ENCODE peak calls at places on chromosomes 1 and 21, in four cellular contexts. S, K, E and H are unnamed samples.
A peak's percentile ranks its signal among the peaks of the same experiment; 100 is the strongest.

GRCh38 chr1:224052767-224053166 is 61.1 kb upstream of the FBXO28 start:
- DNase-seq in K (peak; percentile 22), S (no peak), E (no peak), H (peak; percentile 15)

GRCh38 chr1:17704176-17704575 is 51.0 kb upstream of the ACTL8 start:
- DNase-seq in S (no peak), K (no peak), E (no peak), H (no peak)

GRCh38 chr1:206907304-206907991 is 10.2 kb downstream of the IL24 start:
- DNase-seq in S (peak; percentile 71), E (no peak), K (no peak), H (no peak)

GRCh38 chr21:45542242-45542666 is at the start of gene SLC19A1:
- DNase-seq in S (peak; percentile 79), E (peak; percentile 76), K (peak; percentile 45), H (peak; percentile 43)

GRCh38 chr1:112687785-112688496 is 13.5 kb downstream of the MOV10 start:
- DNase-seq in E (no peak), K (no peak), S (no peak), H (no peak)

GRCh38 chr1:8474369-8474768 is 156.5 kb downstream of the SLC45A1 start:
- DNase-seq in K (no peak), E (no peak), S (no peak), H (no peak)

GRCh38 chr21:37658994-37659458 is 257.2 kb downstream of the KCNJ6 start:
- DNase-seq in S (no peak), K (peak; percentile 68), E (no peak), H (peak; percentile 95)

GRCh38 chr1:31218705-31219104 is 21.0 kb downstream of the NKAIN1 start:
- DNase-seq in E (no peak), S (no peak), K (no peak), H (no peak)

GRCh38 chr1:34754878-34755637 is at the start of gene GJB5:
- DNase-seq in K (no peak), E (no peak), S (no peak), H (no peak)
- H3K4me3 ChIP-seq in K (no peak within 1 kb of the TSS), E (no peak within 1 kb of the TSS), S (no peak within 1 kb of the TSS), H (no peak within 1 kb of the TSS)

DNA sequence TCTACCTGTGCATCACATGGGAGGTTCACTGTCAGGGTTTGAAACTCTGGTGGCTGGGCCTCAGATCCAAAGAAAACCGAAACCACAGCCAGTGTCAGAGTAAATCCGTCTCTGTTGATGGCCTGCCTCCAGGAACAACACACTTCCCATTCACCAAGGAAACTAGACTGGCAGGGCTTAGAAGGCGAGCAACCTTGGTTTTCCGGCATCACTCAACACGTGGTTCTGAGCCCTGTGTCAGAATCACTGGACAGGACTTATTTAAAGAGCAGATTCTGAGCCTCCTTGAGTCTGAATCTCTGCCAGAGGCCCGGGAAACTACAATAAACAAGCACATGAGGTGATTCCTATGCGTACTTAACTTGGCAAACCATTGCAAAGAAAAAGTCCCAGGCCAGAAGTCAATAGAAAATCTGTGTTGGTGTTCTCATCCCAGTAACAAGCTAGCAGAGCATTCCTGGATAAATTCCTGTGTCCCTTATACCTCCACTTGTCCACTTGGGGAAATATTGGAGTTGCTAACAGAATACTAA is 70.0 kb downstream of the KCTD3 start:
- DNase-seq in S (no peak), E (no peak), K (peak; percentile 33), H (peak; percentile 29)
- H3K4me3 ChIP-seq in S (no peak overlapping the region), E (no peak overlapping the region), K (no peak overlapping the region), H (no peak overlapping the region)

DNA sequence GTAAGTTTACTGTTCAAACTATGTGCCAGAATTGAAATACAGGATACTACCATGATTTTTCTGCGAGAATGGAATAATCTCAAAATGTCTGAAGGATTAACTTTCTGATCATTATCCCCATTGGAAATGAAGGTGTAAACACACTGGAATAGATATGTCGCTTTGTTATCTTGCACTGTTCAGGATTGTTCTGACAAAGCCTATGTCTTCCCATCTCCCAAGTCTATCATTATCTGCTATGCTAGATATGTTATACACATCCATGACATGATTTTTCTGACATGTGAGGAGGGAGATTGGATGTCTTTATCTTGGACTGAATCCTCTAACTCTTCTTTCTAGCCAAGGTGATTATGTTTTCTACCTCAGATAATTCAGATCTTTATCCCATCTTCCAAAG is 1239.3 kb upstream of the ADGRL4 start:
- DNase-seq in K (no peak), S (no peak), E (no peak), H (no peak)
- H3K4me3 ChIP-seq in K (no peak overlapping the region), S (no peak overlapping the region), E (no peak overlapping the region), H (no peak overlapping the region)

GRCh38 chr1:198681831-198682756 is 43.3 kb downstream of the PTPRC start:
- DNase-seq in K (peak; percentile 98), E (no peak), S (no peak), H (peak; percentile 93)
- H3K4me3 ChIP-seq in K (peak overlapping the region; percentile 3), E (no peak overlapping the region), S (no peak overlapping the region), H (peak overlapping the region; percentile 5)

DNA sequence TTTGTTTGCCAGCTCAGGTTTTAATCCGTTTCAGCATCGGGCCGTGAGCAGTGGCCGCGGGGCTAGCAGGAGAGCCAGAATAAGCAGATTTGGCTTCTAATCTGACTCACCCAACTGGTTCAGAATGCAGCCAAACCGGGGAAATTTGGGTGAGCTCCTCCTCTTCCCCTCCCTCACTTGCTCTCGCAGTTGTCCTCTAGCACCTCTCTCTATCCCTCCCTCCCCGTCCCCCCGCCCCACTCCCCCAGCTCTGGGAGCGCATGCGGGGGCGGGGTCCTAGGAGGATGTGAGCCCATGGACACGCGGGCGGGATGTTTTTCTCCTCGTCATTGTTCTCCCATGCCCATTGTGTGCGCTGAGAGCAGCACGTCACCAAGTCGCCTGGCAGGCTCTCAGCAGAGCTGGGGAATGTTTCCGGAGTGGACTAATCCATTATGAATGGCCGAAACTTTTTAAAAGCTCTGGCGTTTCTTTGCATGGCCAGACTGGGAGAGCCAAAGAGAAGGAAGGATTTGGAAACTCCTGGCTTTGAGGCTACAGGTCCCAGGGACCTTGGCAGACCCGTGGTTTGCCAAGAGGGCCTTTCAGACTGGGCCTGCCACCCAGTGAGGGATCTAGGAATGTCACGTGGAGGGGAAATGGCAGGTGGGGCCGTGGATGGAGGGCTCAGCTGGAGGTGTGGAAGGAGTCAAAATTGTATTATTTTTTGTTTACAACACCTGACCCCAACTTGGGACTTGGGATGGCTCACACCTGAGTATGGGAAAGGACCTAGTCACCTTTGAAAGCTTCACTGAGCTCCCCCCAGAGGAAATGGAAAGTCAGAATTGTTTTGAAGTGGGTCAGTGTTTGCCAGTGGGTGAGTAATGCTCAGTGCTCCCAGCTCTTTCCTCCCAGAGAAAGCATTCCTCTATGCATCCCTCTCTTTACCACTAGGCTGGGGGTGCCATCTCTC is 39.2 kb downstream of the CDK18 start:
- DNase-seq in S (peak; percentile 73), E (peak; percentile 77), K (peak; percentile 43), H (peak; percentile 95)
- H3K4me3 ChIP-seq in S (peak overlapping the region; percentile 12), E (peak overlapping the region; percentile 55), K (no peak overlapping the region), H (peak overlapping the region; percentile 22)

GRCh38 chr1:229406798-229407197 is 27.1 kb downstream of the ACTA1 start:
- DNase-seq in K (no peak), E (no peak), S (peak; percentile 60), H (no peak)
- H3K4me3 ChIP-seq in K (no peak overlapping the region), E (peak overlapping the region; percentile 47), S (peak overlapping the region; percentile 19), H (no peak overlapping the region)